ENCODE peak calls at places on chromosomes 7 and 10, in four cellular contexts. B, Y, H and O are unnamed samples. For H3K4me1 and H3K36me3, the result is how much of the 10 kb centered on the place peaks cover.

GRCh38 chr10:78763651-78764395 is 304.9 kb upstream of the ZMIZ1 start:
- DNase-seq in B (peak), Y (no peak), H (no peak), O (peak)

GRCh38 chr10:103416436-103417147 is 20.2 kb downstream of the PDCD11 start:
- DNase-seq in B (peak), Y (peak), H (no peak), O (no peak)

GRCh38 chr10:67612577-67613537 is 83.1 kb downstream of the CTNNA3 start:
- DNase-seq in B (no peak), Y (no peak), H (no peak), O (no peak)

GRCh38 chr10:422232-422631 is 267.2 kb downstream of the DIP2C start:
- DNase-seq in B (no peak), Y (no peak), H (no peak), O (no peak)

GRCh38 chr10:37010741-37011140 is 114.7 kb upstream of the ANKRD30A start:
- DNase-seq in B (no peak), Y (no peak), H (no peak), O (no peak)

GRCh38 chr10:27695704-27696103 is 49.9 kb downstream of the MKX start:
- DNase-seq in B (no peak), Y (no peak), H (no peak), O (no peak)

GRCh38 chr7:96311967-96312366 is 9.9 kb downstream of the SLC25A13 start:
- DNase-seq in B (peak), Y (peak), H (no peak), O (no peak)

GRCh38 chr7:42125321-42125720 is 111.7 kb downstream of the GLI3 start:
- DNase-seq in B (no peak), Y (no peak), H (no peak), O (no peak)

GRCh38 chr10:132231656-132232552 is 45.2 kb downstream of the DPYSL4 start:
- DNase-seq in B (no peak), Y (no peak), H (no peak), O (no peak)

GRCh38 chr10:16770646-16771045 is 46.6 kb downstream of the RSU1 start:
- DNase-seq in B (no peak), Y (no peak), H (no peak), O (no peak)

GRCh38 chr7:100859856-100860255 is 7.3 kb upstream of the TRIP6 start:
- DNase-seq in B (no peak), Y (no peak), H (no peak), O (no peak)

GRCh38 chr10:6574777-6575176 is 5.3 kb downstream of the PRKCQ start:
- DNase-seq in B (no peak), Y (no peak), H (no peak), O (no peak)

GRCh38 chr10:6579904-6580278 is at the start of gene PRKCQ:
- DNase-seq in B (no peak), Y (no peak), H (no peak), O (no peak)

GRCh38 chr10:6579193-6579903 is 728 bp downstream of the PRKCQ start:
- DNase-seq in B (no peak), Y (no peak), H (no peak), O (no peak)

GRCh38 chr10:6578221-6579192 is 1.6 kb downstream of the PRKCQ start:
- DNase-seq in B (no peak), Y (no peak), H (no peak), O (no peak)

GRCh38 chr10:6576326-6576725 is 3.8 kb downstream of the PRKCQ start:
- DNase-seq in B (no peak), Y (no peak), H (no peak), O (no peak)
- H3K4me1 ChIP-seq in B (under half), Y (under half), H (under half), O (under half)

GRCh38 chr10:100370561-100370975 is 23.5 kb downstream of the SCD start:
- DNase-seq in B (no peak), Y (peak), H (no peak), O (no peak)
- H3K4me3 ChIP-seq in B (no peak), Y (no peak), H (no peak), O (no peak)

GRCh38 chr10:14858338-14858925 is 20.2 kb upstream of the SUV39H2 start:
- DNase-seq in B (no peak), Y (no peak), H (no peak), O (no peak)
- H3K36me3 ChIP-seq in B (under half), Y (under half), H (under half), O (under half)

DNA sequence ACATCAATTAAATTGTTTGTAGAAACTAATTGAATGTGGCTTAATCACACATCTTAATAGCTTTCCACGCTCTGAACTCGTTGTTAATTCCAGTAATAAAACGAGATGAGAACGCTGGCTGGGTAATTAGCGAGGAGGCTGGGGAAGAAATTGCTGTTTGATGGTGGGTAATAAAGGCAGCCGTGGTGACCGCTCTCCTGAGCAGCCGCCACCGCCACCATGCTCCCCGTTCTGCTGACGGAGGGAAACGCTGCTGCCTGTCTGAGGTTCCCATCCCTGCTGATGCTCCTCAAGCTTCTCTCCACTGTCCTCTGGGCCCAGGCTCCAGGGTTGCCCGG is 36.2 kb downstream of the GBX1 start:
- DNase-seq in B (no peak), Y (no peak), H (no peak), O (no peak)
- H3K4me1 ChIP-seq in B (under half), Y (under half), H (under half), O (under half)

DNA sequence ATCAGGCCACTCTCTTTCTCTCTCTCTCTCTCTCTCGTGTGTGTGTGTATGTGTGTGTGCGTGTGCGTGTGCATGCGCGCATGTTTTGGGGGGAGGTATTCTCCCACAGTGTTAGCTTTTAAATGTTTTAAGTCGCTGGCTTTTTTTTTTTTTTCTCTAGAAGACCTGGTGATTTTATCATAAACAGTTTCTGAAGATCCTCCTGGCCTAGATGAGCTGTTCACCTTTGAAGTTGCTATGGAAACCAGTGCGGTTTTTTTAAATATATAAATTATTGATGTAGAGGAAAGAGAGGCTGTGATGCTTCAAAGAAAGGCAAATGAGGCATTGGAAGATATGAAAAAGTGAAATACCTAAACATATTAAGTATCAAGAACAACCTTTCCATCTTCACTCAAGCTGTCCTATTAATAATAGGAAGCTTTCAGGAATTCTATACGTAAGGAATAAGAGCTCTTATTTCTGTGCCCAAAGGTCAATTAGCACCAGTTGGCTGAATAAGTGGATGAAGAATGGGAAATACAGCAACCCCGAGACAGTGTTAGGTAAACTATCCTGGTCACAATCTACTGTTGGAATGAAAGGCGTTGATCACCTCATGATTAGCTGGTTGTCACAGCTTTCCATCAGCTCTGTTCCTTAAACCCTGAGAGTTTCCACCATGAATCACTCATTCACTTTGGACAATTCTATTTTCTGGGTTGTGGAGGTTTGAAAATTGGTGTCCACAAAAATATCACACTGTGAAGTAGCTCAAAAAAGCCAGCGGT is 66.6 kb upstream of the SLC35G1 start:
- DNase-seq in B (no peak), Y (no peak), H (no peak), O (no peak)
- H3K4me3 ChIP-seq in B (no peak), Y (no peak), H (no peak), O (no peak)

GRCh38 chr10:70856454-70856853 is 31.9 kb downstream of the PCBD1 start:
- DNase-seq in B (no peak), Y (no peak), H (no peak), O (no peak)
- H3K36me3 ChIP-seq in B (under half), Y (half or more), H (under half), O (half or more)

GRCh38 chr7:13411641-13412040 is 577.8 kb downstream of the ETV1 start:
- DNase-seq in B (no peak), Y (no peak), H (no peak), O (no peak)

GRCh38 chr7:13411151-13411550 is 578.3 kb downstream of the ETV1 start:
- DNase-seq in B (no peak), Y (no peak), H (no peak), O (no peak)

DNA sequence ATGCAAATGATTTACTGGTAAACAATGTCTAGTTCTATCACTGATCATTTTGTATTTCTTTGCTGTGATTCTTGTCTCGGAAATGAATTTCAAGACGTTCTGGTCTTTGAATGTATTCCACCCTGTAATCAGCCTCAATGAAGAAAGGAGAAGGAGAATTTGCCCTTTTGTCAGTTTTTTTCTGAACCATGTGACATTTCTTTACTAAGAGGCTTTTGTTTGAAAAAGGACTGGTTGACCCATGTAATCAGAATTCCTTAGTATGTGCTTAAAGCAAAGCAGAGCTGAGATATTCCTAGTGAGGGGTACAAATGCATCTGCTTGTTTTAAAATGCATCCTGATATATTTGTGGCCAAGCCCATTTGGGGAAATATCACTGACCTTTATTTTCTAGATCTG is 581.6 kb downstream of the ETV1 start:
- DNase-seq in B (no peak), Y (no peak), H (no peak), O (no peak)
- H3K4me1 ChIP-seq in B (under half), Y (under half), H (under half), O (under half)

GRCh38 chr7:47600199-47601118 is 18.5 kb upstream of the TNS3 start:
- DNase-seq in B (no peak), Y (no peak), H (no peak), O (no peak)
- H3K4me3 ChIP-seq in B (no peak), Y (no peak), H (no peak), O (no peak)